ENCODE peak calls at places on chromosomes 13 and 19, in eight cellular contexts. B is upper lobe of left lung, O is GM23338, Y is spleen, S is HepG2, T is stomach, M is transverse colon, A is HCT116. X is an unnamed sample. For H3K4me1, the result is how much of the 10 kb centered on the place peaks cover.

GRCh38 chr13:104571161-104571889 is 1505.1 kb upstream of the SLC10A2 start:
- DNase-seq in B (no peak), M (peak), O (peak), T (peak), Y (peak), S (peak), A (peak), X (no peak)

GRCh38 chr19:47492137-47492533 is 8.1 kb upstream of the KPTN start:
- DNase-seq in T (no peak), O (no peak), M (no peak), A (no peak), Y (peak), S (no peak), B (peak), X (no peak)

GRCh38 chr13:95137096-95137495 is 164.2 kb downstream of the ABCC4 start:
- DNase-seq in S (no peak), M (no peak), A (no peak), Y (no peak), O (no peak), B (no peak), T (no peak), X (no peak)

GRCh38 chr13:75299913-75300862 is 181.8 kb downstream of the TBC1D4 start:
- DNase-seq in B (no peak), Y (no peak), M (no peak), S (no peak), O (no peak), A (no peak), T (no peak), X (no peak)

GRCh38 chr13:47033216-47033615 is 136.4 kb upstream of the HTR2A start:
- DNase-seq in T (no peak), M (no peak), O (no peak), A (no peak), S (no peak), Y (no peak), B (no peak), X (no peak)

GRCh38 chr13:113638806-113639205 is 19.2 kb downstream of the ATP4B start:
- DNase-seq in A (no peak), S (no peak), T (no peak), M (peak), B (no peak), Y (no peak), O (no peak), X (peak)

GRCh38 chr13:43058318-43058674 is 34.9 kb downstream of the DNAJC15 start:
- DNase-seq in S (peak), M (peak), Y (no peak), O (no peak), B (no peak), T (no peak), A (peak), X (no peak)

GRCh38 chr13:42819712-42820111 is 38.3 kb downstream of the FAM216B start:
- DNase-seq in O (no peak), B (no peak), S (no peak), Y (no peak), A (no peak), M (no peak), T (no peak), X (no peak)

GRCh38 chr19:8257052-8257443 is 47.9 kb downstream of the CERS4 start:
- DNase-seq in T (no peak), B (no peak), A (no peak), M (no peak), O (peak), S (no peak), Y (no peak), X (no peak)

GRCh38 chr13:81442904-81443303 is 1102.0 kb upstream of the SPRY2 start:
- DNase-seq in T (no peak), S (no peak), M (no peak), A (no peak), O (no peak), Y (no peak), B (no peak), X (no peak)

GRCh38 chr13:78660130-78660857 is 1.3 kb upstream of the OBI1 start:
- DNase-seq in Y (peak), T (no peak), O (peak), S (peak), B (no peak), A (no peak), M (peak), X (no peak)

GRCh38 chr13:95255072-95255732 is 46.0 kb downstream of the ABCC4 start:
- DNase-seq in A (no peak), O (no peak), B (no peak), T (no peak), M (no peak), Y (no peak), S (no peak), X (no peak)

GRCh38 chr13:79427265-79427664 is 21.2 kb upstream of the RBM26 start:
- DNase-seq in S (no peak), T (no peak), B (no peak), O (no peak), Y (no peak), A (no peak), M (no peak), X (no peak)

GRCh38 chr19:3055741-3056453 is 6.4 kb downstream of the TLE5 start:
- DNase-seq in M (peak), B (peak), O (peak), A (peak), Y (no peak), T (peak), S (no peak), X (peak)

GRCh38 chr13:29566864-29567263 is 28.6 kb downstream of the SLC7A1 start:
- DNase-seq in A (no peak), T (no peak), Y (no peak), O (no peak), M (no peak), S (no peak), B (no peak), X (no peak)

GRCh38 chr13:28541966-28542365 is 47.0 kb upstream of the FLT1 start:
- DNase-seq in S (no peak), T (no peak), M (no peak), B (no peak), A (no peak), Y (no peak), O (no peak), X (no peak)

GRCh38 chr13:49524740-49525501 is 29.2 kb downstream of the PHF11 start:
- DNase-seq in M (no peak), B (no peak), Y (no peak), S (no peak), A (no peak), T (no peak), O (no peak), X (no peak)

GRCh38 chr13:100156786-100157185 is 67.9 kb downstream of the PCCA start:
- DNase-seq in M (no peak), T (no peak), A (no peak), S (no peak), O (no peak), Y (no peak), B (no peak), X (no peak)

GRCh38 chr19:36043952-36044351 is 10.1 kb downstream of the THAP8 start:
- DNase-seq in M (no peak), A (no peak), Y (no peak), O (no peak), T (no peak), S (no peak), B (no peak), X (no peak)

GRCh38 chr19:48230555-48231129 is 25.1 kb downstream of the CARD8 start:
- DNase-seq in S (no peak), Y (no peak), A (no peak), B (peak), O (no peak), T (no peak), M (no peak), X (no peak)

GRCh38 chr13:113088691-113089020 is 16.9 kb upstream of the F7 start:
- DNase-seq in B (no peak), S (no peak), Y (peak), T (no peak), A (no peak), M (no peak), O (no peak), X (no peak)

GRCh38 chr19:40831502-40832430 is 18.5 kb downstream of the CYP2A6 start:
- DNase-seq in Y (no peak), B (no peak), O (no peak), S (peak), A (no peak), M (peak), T (no peak), X (no peak)

DNA sequence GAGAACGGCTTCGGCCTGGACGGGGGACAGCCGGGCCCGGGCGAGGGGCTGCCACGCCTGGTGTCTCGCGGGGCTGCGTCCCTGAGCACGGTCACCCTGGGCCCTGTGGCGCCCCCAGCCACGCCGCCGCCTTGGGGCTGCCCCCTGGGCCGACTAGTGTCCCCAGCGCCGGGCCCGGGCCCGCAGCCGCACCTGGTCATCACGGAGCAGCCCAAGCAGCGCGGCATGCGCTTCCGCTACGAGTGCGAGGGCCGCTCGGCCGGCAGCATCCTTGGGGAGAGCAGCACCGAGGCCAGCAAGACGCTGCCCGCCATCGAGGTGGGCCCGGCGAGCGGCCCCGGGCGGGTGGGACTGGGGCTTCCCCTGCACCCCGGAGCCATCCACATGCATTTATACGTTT is 10.7 kb downstream of the RELB start:
- DNase-seq in S (no peak), A (no peak), O (peak), Y (no peak), T (no peak), B (peak), M (no peak), X (no peak)
- TF ChIP-seq CTCF in S (no peak), A (no peak), O (no peak), Y (no peak), T (no peak), B (no peak), M (no peak), X (no peak)

GRCh38 chr19:18475762-18476331 is 37.9 kb upstream of the ISYNA1 start:
- DNase-seq in M (no peak), A (no peak), B (no peak), O (no peak), Y (peak), S (peak), T (no peak), X (no peak)
- H3K4me1 ChIP-seq in M (half or more), A (under half), B (half or more), O (under half), Y (half or more), S (half or more), T (half or more), X (under half)

GRCh38 chr19:1351324-1351947 is 32.3 kb upstream of the NDUFS7 start:
- DNase-seq in M (no peak), O (no peak), T (no peak), S (no peak), B (no peak), A (no peak), Y (no peak), X (no peak)
- TF ChIP-seq POLR2AphosphoS5 in M (no peak), O (no peak), T (no peak), S (no peak), B (no peak), A (no peak), Y (no peak), X (no peak)

DNA sequence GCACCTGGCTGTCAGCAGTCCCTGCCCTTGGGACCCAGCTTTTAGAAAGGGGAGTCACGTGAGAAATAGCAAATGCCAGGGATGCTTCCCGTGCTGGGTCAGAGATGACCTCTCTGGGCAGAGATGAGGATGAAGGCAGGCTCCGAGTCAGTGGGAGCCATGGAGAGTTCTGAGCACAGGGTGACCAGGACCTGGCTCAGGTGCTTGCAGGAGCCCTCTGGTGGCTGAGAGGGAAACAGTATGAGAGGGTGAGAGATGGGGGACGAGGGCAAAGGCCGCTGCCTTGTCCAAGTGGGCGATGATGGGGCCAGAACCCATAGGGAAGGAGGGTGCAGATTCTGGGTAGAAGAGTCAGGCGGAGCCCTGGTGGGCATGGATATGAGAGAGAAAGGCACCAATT is 15.8 kb downstream of the TMED1 start:
- DNase-seq in O (peak), A (no peak), S (no peak), B (no peak), M (no peak), T (no peak), Y (no peak), X (no peak)
- TF ChIP-seq CTCF in O (peak), A (peak), S (peak), B (no peak), M (no peak), T (no peak), Y (peak), X (no peak)

X was measured in breast epithelium.